ENCODE peak calls at places on chromosomes 16 and 17, in nine cellular contexts. K, S, W, Y, U, H, A, D and V are unnamed samples.

GRCh38 chr16:84277244-84277823 is 17.3 kb upstream of the WFDC1 start:
- DNase-seq in K (peak; percentile 66), S (peak; percentile 52), W (peak; percentile 64), Y (no peak), U (peak; percentile 60), H (peak; percentile 47), A (peak; percentile 68), D (no peak), V (peak; percentile 13)

GRCh38 chr16:25108054-25108453 is 3.5 kb upstream of the LCMT1 start:
- DNase-seq in K (no peak), S (no peak), W (no peak), Y (no peak), U (no peak), H (no peak), A (peak; percentile 29), D (no peak), V (no peak)

GRCh38 chr16:50814541-50814940 is 72.7 kb downstream of the CYLD start:
- DNase-seq in K (no peak), S (no peak), W (no peak), Y (no peak), U (no peak), H (no peak), A (no peak), D (no peak), V (no peak)

GRCh38 chr17:44865921-44866320 is 18.2 kb downstream of the HIGD1B start:
- DNase-seq in K (no peak), S (no peak), W (no peak), Y (peak; percentile 53), U (no peak), H (peak; percentile 13), A (no peak), D (no peak), V (no peak)

GRCh38 chr16:47672475-47672874 is 211.3 kb downstream of the PHKB start:
- DNase-seq in K (no peak), S (no peak), W (no peak), Y (no peak), U (no peak), H (no peak), A (no peak), D (no peak), V (no peak)

GRCh38 chr17:35214631-35215273 is 20.6 kb upstream of the SLC35G3 start:
- DNase-seq in K (no peak), S (no peak), W (no peak), Y (no peak), U (no peak), H (no peak), A (no peak), D (no peak), V (no peak)

GRCh38 chr17:39197380-39198185 is at the start of gene CACNB1:
- DNase-seq in K (peak; percentile 84), S (peak; percentile 81), W (peak; percentile 82), Y (no peak), U (peak; percentile 85), H (peak; percentile 53), A (peak; percentile 58), D (peak; percentile 53), V (no peak)

GRCh38 chr16:16996830-16997229 is 473.9 kb downstream of the XYLT1 start:
- DNase-seq in K (no peak), S (no peak), W (no peak), Y (no peak), U (no peak), H (no peak), A (no peak), D (no peak), V (no peak)

GRCh38 chr16:4350365-4350786 is 745 bp downstream of the PAM16 start:
- DNase-seq in K (no peak), S (no peak), W (no peak), Y (no peak), U (no peak), H (no peak), A (no peak), D (no peak), V (no peak)

GRCh38 chr16:28277537-28278388 is 14.6 kb upstream of the SBK1 start:
- DNase-seq in K (peak; percentile 84), S (peak; percentile 85), W (peak; percentile 84), Y (peak; percentile 10), U (peak; percentile 78), H (peak; percentile 62), A (peak; percentile 80), D (peak; percentile 57), V (peak; percentile 54)

GRCh38 chr16:508884-509736 is 18.4 kb upstream of the CAPN15 start:
- DNase-seq in K (no peak), S (no peak), W (no peak), Y (no peak), U (no peak), H (no peak), A (no peak), D (no peak), V (no peak)

GRCh38 chr16:54407596-54407995 is 121.0 kb upstream of the IRX3 start:
- DNase-seq in K (peak; percentile 59), S (no peak), W (no peak), Y (no peak), U (no peak), H (peak; percentile 57), A (no peak), D (no peak), V (peak; percentile 58)

GRCh38 chr16:27164280-27164837 is 39.0 kb upstream of the KDM8 start:
- DNase-seq in K (no peak), S (no peak), W (no peak), Y (no peak), U (no peak), H (no peak), A (no peak), D (no peak), V (no peak)

GRCh38 chr17:6830383-6830986 is 1.0 kb downstream of the TEKT1 start:
- DNase-seq in K (no peak), S (no peak), W (no peak), Y (no peak), U (no peak), H (no peak), A (no peak), D (no peak), V (no peak)

GRCh38 chr17:81339180-81339501 is 44.0 kb upstream of the SLC38A10 start:
- DNase-seq in K (no peak), S (no peak), W (no peak), Y (no peak), U (no peak), H (no peak), A (peak; percentile 37), D (no peak), V (no peak)

DNA sequence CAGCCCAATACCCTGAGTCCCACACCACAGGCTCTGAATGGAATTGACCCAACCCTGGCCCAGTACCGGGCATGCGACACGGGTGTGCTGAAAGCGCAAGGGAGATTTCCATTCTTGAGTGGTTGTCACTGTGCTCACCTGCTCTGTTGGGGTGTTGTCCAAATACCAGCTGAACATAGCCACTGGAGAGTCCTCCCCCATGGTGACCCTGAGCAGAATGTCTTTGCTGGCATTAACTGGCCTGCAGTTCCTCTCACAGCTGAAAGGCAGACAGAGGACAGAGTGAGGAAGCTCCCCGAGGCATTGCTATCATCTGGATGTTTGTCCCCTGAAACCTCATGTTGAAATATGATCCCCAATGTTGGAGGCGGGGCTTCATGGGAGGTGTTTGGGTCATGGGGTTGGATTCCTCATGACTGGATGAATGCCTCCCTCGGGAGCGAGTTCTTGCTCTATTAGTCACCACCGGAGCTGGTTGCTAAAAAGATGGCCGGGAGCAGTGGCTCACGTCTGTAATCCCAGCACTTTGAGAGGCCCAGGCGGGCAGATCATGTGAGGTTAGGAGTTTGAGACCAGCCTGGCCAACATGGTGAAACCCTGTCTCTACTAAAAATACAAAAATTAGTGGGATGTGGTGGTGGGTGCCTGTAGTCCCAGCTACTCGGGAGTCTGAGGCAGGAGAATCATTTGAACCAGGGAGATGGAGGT is 57.3 kb upstream of the BCO1 start:
- DNase-seq in K (peak; percentile 97), S (peak; percentile 95), W (peak; percentile 81), Y (peak; percentile 86), U (peak; percentile 88), H (peak; percentile 98), A (peak; percentile 96), D (peak; percentile 97), V (peak; percentile 92)
- H3K4me3 ChIP-seq in K (no peak overlapping the region), S (peak overlapping the region; percentile 32), W (peak overlapping the region; percentile 60), Y (no peak overlapping the region), U (peak overlapping the region; percentile 19), H (no peak overlapping the region), A (no peak overlapping the region), D (peak overlapping the region; percentile 42), V (peak overlapping the region; percentile 5)

DNA sequence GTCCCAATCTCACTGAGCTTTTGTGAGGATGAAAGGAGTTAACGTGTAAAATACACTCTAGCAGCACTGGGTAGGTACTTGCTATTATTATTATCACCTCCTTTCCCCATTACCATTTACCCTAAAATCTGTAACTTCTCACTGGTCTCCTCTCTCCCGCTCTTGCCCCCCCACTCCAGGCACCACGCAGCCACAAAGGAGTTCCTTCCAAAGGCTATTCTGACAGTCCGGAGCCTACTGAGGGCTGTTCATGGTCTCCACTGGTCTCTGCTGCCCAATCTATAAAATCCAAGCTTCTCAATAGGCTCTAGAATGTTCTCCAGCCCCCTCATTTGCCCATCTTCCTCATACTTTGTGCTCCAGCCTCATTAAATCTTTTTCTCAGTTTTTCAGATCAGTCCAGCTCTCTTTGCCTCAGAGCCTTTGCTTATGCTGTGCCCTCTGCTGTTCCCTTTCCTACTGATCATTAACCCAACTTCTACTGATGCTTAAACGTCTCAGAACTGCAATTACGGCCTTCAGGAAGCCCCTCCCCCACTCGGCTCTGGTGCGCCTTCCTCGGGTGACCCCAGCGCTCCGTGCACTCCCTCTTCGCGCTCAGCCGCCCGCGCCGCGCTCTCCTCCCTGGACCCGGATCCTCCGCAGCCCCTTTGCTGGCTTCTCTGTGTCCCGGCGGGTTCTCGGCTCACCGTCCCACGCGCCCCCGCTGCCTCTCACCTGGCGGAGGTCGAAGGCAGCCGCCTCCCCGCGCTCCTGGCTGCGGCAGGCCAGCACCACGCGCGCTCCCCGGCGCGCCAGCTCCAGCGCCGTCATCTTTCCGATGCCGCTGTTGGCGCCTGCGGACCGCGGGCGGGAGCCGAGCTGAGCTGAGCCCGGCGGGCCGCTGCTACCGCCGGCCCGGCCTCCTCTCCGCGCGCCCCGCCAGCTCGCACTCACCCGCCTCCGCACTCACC is 737 bp downstream of the DHRS13 start:
- DNase-seq in K (peak; percentile 32), S (no peak), W (peak; percentile 48), Y (no peak), U (no peak), H (no peak), A (no peak), D (no peak), V (no peak)
- TF ChIP-seq CTCF in K (no peak), S (no peak), W (no peak), Y (no peak), U (no peak), H (no peak), A (no peak), D (no peak), V (no peak)

DNA sequence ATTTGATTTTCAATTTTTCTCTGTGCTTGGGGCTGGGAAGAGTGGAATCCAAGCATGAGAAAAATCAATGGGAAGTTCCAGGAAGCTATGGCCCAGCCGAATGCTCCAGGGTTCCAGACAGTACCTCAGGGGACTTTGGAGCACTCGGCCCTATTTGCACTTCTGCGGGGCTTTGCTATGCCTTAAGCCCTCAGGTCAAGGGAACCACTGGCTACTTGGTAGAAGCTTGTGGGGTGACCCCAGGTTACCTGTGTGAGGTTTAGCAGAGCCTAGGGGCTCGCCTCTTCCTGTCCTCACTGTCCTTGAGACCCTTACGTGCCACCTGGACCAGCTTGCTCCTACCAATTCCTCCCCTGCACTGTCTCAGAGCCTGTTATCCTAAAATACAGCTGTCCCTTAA is 121.3 kb downstream of the MGAT5B start:
- DNase-seq in K (no peak), S (no peak), W (no peak), Y (no peak), U (no peak), H (no peak), A (no peak), D (no peak), V (no peak)
- H3K4me3 ChIP-seq in K (no peak overlapping the region), S (no peak overlapping the region), W (no peak overlapping the region), Y (no peak overlapping the region), U (no peak overlapping the region), H (no peak overlapping the region), A (no peak overlapping the region), D (no peak overlapping the region), V (no peak overlapping the region)

GRCh38 chr17:40499551-40500189 is 1.8 kb downstream of the TNS4 start:
- DNase-seq in K (peak; percentile 90), S (peak; percentile 89), W (peak; percentile 89), Y (no peak), U (peak; percentile 91), H (peak; percentile 58), A (peak; percentile 70), D (peak; percentile 65), V (no peak)
- TF ChIP-seq CTCF in K (peak; percentile 4), S (no peak), W (no peak), Y (no peak), U (peak; percentile 18), H (no peak), A (no peak), D (peak; percentile 24), V (no peak)